ENCODE peak calls at places on chromosomes 13 and 19, in eight cellular contexts. G is IMR-90, Y is HepG2, X is suprapubic skin, O is spleen, R is heart left ventricle, T is body of pancreas, F is H54. V is an unnamed sample.

GRCh38 chr19:35792312-35792711 is 16.9 kb downstream of the ARHGAP33 start:
- DNase-seq in G (no peak), Y (no peak), X (no peak), O (no peak), R (no peak), T (no peak), F (no peak), V (no peak)

GRCh38 chr13:99178636-99179035 is 22.0 kb upstream of the UBAC2 start:
- DNase-seq in G (no peak), Y (no peak), X (no peak), O (peak), R (peak), T (no peak), F (no peak), V (no peak)

GRCh38 chr13:76226941-76227340 is 590.8 kb downstream of the LMO7 start:
- DNase-seq in G (peak), Y (no peak), X (no peak), O (no peak), R (no peak), T (no peak), F (no peak), V (no peak)

GRCh38 chr13:52797176-52797575 is 51.3 kb downstream of the PCDH8 start:
- DNase-seq in G (no peak), Y (no peak), X (no peak), O (no peak), R (no peak), T (no peak), F (no peak), V (no peak)

GRCh38 chr13:21025539-21025938 is 35.8 kb downstream of the LATS2 start:
- DNase-seq in G (no peak), Y (no peak), X (no peak), O (no peak), R (no peak), T (no peak), F (no peak), V (no peak)

GRCh38 chr13:47798194-47798593 is 202.9 kb downstream of the SUCLA2 start:
- DNase-seq in G (no peak), Y (no peak), X (no peak), O (no peak), R (no peak), T (no peak), F (no peak), V (no peak)

GRCh38 chr19:8988204-8988603 is 22.0 kb downstream of the MUC16 start:
- DNase-seq in G (no peak), Y (no peak), X (no peak), O (peak), R (no peak), T (no peak), F (no peak), V (no peak)

GRCh38 chr13:80979035-80979641 is 638.2 kb upstream of the SPRY2 start:
- DNase-seq in G (peak), Y (peak), X (no peak), O (no peak), R (peak), T (peak), F (peak), V (no peak)

GRCh38 chr19:2058570-2059421 is 7.8 kb upstream of the MKNK2 start:
- DNase-seq in G (no peak), Y (no peak), X (no peak), O (no peak), R (no peak), T (no peak), F (no peak), V (no peak)

GRCh38 chr13:77033717-77034302 is 6.9 kb upstream of the FBXL3 start:
- DNase-seq in G (peak), Y (no peak), X (no peak), O (no peak), R (no peak), T (no peak), F (no peak), V (no peak)

GRCh38 chr13:69374036-69374435 is 733.6 kb upstream of the ATXN8OS start:
- DNase-seq in G (no peak), Y (no peak), X (no peak), O (no peak), R (no peak), T (no peak), F (no peak), V (no peak)

GRCh38 chr13:109790951-109791605 is 4.7 kb upstream of the IRS2 start:
- DNase-seq in G (peak), Y (peak), X (no peak), O (no peak), R (no peak), T (no peak), F (peak), V (no peak)

GRCh38 chr19:35347171-35347929 is at the start of gene FFAR1:
- DNase-seq in G (no peak), Y (no peak), X (peak), O (peak), R (no peak), T (no peak), F (no peak), V (peak)

GRCh38 chr13:80612804-80613203 is 271.9 kb upstream of the SPRY2 start:
- DNase-seq in G (no peak), Y (no peak), X (no peak), O (peak), R (no peak), T (no peak), F (no peak), V (no peak)

GRCh38 chr19:48417436-48417835 is 24.0 kb downstream of the GRIN2D start:
- DNase-seq in G (no peak), Y (peak), X (no peak), O (no peak), R (no peak), T (no peak), F (no peak), V (no peak)

GRCh38 chr19:933553-933882 is 7.7 kb downstream of the ARID3A start:
- DNase-seq in G (no peak), Y (no peak), X (no peak), O (no peak), R (no peak), T (no peak), F (no peak), V (no peak)

GRCh38 chr19:31960474-31960873 is 384.9 kb upstream of the ZNF507 start:
- DNase-seq in G (no peak), Y (peak), X (no peak), O (no peak), R (no peak), T (no peak), F (no peak), V (no peak)

GRCh38 chr13:111372651-111373425 is 52.4 kb downstream of the TEX29 start:
- DNase-seq in G (no peak), Y (no peak), X (no peak), O (peak), R (no peak), T (no peak), F (no peak), V (no peak)

GRCh38 chr19:7742991-7743390 is 4.3 kb downstream of the CD209 start:
- DNase-seq in G (no peak), Y (no peak), X (no peak), O (peak), R (no peak), T (no peak), F (no peak), V (no peak)

GRCh38 chr19:43570174-43570791 is 5.0 kb downstream of the XRCC1 start:
- DNase-seq in G (no peak), Y (no peak), X (no peak), O (no peak), R (no peak), T (no peak), F (no peak), V (no peak)

GRCh38 chr13:100668408-100668807 is 6.2 kb downstream of the TMTC4 start:
- DNase-seq in G (peak), Y (no peak), X (no peak), O (no peak), R (no peak), T (no peak), F (no peak), V (no peak)

GRCh38 chr19:36113895-36114762 is 546 bp downstream of the POLR2I start:
- DNase-seq in G (peak), Y (no peak), X (no peak), O (peak), R (no peak), T (peak), F (no peak), V (no peak)

GRCh38 chr13:69020120-69020519 is 1087.5 kb upstream of the ATXN8OS start:
- DNase-seq in G (no peak), Y (no peak), X (no peak), O (no peak), R (no peak), T (no peak), F (no peak), V (no peak)

GRCh38 chr13:66489172-66489571 is 741.0 kb downstream of the PCDH9 start:
- DNase-seq in G (no peak), Y (no peak), X (no peak), O (no peak), R (no peak), T (no peak), F (no peak), V (no peak)

GRCh38 chr13:112953591-112954487 is 15.2 kb upstream of the MCF2L start:
- DNase-seq in G (no peak), Y (peak), X (peak), O (peak), R (no peak), T (no peak), F (no peak), V (peak)

GRCh38 chr19:7109678-7110289 is 40.3 kb downstream of the ZNF557 start:
- DNase-seq in G (no peak), Y (peak), X (no peak), O (no peak), R (no peak), T (no peak), F (no peak), V (no peak)

GRCh38 chr13:48585456-48585840 is 52.6 kb upstream of the RCBTB2 start:
- DNase-seq in G (no peak), Y (peak), X (no peak), O (no peak), R (no peak), T (no peak), F (no peak), V (no peak)

GRCh38 chr19:56594783-56595547 is at the start of gene ZNF71:
- DNase-seq in G (peak), Y (peak), X (peak), O (peak), R (peak), T (peak), F (peak), V (peak)
- TF ChIP-seq POLR2A in G (no peak), Y (no peak), X (no peak), O (no peak), R (peak), T (peak), F (peak), V (peak)

GRCh38 chr13:29850213-29850898 is at the start of gene UBL3:
- DNase-seq in G (peak), Y (peak), X (peak), O (peak), R (peak), T (peak), F (peak), V (peak)
- TF ChIP-seq POLR2A in G (peak), Y (peak), X (peak), O (peak), R (peak), T (peak), F (peak), V (peak)

DNA sequence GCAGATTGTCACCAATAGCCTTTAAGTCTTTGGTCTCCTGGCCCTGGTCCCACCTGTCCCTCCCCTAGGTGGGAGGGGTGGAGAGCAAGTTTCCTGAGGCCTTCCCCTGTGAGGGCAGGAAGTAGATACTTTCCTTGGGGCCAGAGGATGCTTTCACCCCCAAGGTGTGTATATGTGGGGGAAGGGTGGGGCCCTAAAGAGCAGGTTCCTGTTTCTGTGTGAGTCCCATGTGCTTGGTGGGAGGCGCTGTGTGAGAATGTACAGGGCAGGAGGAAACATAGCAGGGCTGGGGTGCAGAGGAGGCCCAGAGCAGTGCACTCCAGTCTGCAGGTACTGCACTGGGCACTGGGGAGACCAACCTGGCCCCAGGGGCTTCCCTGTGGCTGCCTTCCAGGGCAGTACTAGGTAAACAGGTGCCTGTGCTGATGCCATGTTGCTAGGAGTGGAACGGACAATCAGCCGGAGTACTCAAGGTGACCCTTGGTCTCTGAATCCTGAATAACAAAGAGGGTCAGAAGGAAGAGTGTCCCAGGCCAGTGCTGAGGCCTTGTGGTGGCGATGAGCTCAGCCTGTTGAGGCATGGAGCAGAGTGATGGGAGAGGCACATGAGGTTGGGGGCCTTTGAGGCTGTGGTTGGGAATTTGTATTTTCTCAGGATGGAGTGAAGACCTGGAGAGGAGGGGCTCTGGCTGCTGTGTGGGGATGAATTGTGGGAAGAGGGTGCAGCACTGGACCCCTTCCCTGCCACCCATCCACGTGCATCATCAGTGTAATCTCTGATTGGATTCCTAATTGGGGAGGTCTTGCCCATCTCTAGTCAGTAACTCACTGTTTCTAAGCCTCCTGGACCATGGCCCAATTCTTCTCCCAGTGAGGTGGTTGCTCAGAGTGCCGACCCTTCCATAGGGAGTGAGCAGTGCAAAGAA is 5.1 kb downstream of the EGLN2 start:
- DNase-seq in G (no peak), Y (peak), X (no peak), O (peak), R (peak), T (peak), F (no peak), V (peak)
- TF ChIP-seq POLR2A in G (no peak), Y (no peak), X (no peak), O (no peak), R (no peak), T (no peak), F (no peak), V (no peak)

GRCh38 chr19:12665281-12665573 is 1.3 kb downstream of the MAN2B1 start:
- DNase-seq in G (no peak), Y (no peak), X (no peak), O (peak), R (peak), T (no peak), F (no peak), V (no peak)
- TF ChIP-seq POLR2A in G (no peak), Y (no peak), X (no peak), O (no peak), R (no peak), T (peak), F (no peak), V (no peak)

DNA sequence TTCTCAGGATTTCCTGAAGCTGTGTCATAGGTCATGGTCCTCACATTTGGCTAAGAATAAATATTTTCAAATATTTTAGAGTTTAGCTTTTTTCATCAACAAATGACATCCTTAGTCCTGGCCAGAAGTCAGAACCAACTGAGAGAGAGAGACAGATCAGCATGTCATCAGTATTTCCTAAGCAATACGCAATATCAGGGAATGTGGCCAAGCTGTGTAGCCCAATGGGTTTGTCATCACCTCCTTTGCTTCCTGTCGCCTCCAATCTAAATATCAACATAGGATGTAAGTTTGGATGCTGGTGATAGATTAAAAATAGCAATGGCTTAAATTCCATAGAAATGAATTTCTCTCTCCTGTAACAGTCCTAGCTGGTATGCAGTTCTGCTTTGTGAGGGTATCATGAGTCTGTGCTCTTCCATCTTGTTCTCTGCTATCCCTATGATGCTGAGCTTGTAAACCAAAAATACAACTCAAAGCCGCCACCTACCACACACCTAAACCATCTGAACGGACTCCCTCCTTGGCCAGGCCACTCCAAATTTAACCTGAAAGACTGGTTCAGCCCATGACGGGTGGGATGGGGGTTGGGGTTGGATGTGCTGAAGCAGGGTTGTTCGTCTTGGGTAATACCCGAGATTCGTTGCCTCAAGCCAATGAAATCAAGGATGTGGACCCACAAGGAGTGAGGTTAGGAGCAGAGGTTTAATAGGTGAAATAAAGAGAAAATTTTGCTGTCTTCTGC is 10.0 kb upstream of the IGSF23 start:
- DNase-seq in G (peak), Y (no peak), X (no peak), O (no peak), R (no peak), T (no peak), F (peak), V (no peak)
- TF ChIP-seq POLR2A in G (no peak), Y (no peak), X (no peak), O (no peak), R (no peak), T (no peak), F (no peak), V (no peak)

DNA sequence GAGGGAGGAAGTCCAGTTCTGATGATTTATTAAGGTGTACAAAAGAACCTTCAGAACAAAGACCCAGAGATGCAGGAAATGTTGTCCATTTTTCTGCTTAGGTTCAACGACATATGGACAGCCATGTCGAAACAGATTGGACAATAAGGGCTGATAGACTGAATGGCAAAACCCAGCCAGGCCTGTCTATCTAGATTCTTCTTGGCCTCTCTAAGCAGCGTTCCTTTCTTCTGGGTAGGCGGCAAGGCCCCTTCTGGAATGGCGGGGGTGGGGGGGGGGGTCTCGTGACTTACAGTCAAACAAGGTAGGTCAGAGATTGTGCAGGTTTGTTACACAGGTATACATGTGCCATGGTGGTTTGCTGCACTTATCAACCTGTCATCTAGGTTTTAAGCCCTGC is 39.7 kb upstream of the PEPD start:
- DNase-seq in G (no peak), Y (no peak), X (no peak), O (no peak), R (no peak), T (no peak), F (no peak), V (no peak)
- TF ChIP-seq POLR2A in G (no peak), Y (no peak), X (no peak), O (no peak), R (no peak), T (no peak), F (no peak), V (no peak)

DNA sequence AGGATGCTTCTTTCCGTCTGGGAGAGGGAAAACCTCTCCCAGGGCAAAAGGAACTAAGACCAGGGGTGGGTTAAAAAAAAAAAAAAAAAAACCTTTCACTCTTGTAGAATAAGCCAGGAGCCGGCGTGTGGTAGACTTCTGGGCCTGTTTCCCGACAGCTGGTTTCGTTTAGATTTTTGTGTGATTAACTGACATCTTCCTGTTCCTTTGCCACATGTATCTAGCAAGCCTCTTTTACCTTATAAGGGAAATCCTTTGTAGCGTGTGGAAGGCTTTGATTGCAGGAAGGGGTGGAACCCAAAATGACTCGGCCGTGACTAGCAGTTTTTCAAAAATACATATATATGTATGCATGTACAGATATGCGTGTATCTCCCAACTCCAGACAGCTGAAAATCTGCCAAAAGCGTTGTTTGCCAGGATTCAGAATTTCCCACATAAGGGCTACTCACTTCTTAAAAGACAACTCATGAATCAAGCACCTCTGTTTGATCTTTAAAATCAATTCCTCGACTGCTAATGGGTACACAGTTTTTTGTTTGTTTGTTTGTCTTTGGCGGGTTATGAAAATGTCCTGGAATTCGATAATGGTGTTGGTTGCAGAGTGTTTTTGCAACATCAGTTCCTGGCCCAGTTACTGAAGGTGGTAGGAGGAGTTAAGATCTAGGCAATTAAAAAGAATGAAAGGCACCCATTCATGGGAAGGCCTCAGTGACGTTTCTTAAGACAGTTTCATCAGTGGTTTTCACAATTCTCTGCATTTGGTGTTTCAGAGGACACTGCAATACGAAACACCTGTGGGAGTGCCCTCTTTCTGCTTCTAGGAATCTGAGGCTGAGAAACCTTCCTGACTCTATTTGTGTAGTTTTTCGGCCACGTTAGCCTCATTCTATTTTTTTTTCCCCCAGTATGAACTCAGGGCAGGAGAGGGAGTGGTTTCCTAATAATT is 2.7 kb downstream of the TPM4 start:
- DNase-seq in G (peak), Y (peak), X (peak), O (peak), R (peak), T (no peak), F (peak), V (no peak)
- TF ChIP-seq POLR2A in G (peak), Y (peak), X (no peak), O (no peak), R (peak), T (peak), F (no peak), V (no peak)

V was measured in upper lobe of left lung.